ENCODE peak calls at places on chromosomes 16 and 17, in seven cellular contexts. One of them, this sample, is unnamed.

GRCh38 chr16:88287219-88287618 is 95.5 kb upstream of the ZNF469 start:
- DNase-seq in foreskin fibroblast: peak
- DNase-seq in cardiac fibroblast: peak
- DNase-seq in AG09309: no peak
- DNase-seq in A549: peak
- DNase-seq in coronary artery: no peak
- DNase-seq in body of pancreas: no peak
- DNase-seq in this sample: no peak

GRCh38 chr17:12605222-12605621 is 60.5 kb upstream of the MYOCD start:
- DNase-seq in foreskin fibroblast: peak
- DNase-seq in cardiac fibroblast: peak
- DNase-seq in AG09309: peak
- DNase-seq in A549: no peak
- DNase-seq in coronary artery: no peak
- DNase-seq in body of pancreas: no peak
- DNase-seq in this sample: no peak

GRCh38 chr17:75738218-75738802 is 17.1 kb downstream of the ITGB4 start:
- DNase-seq in foreskin fibroblast: peak
- DNase-seq in cardiac fibroblast: peak
- DNase-seq in AG09309: no peak
- DNase-seq in A549: no peak
- DNase-seq in coronary artery: no peak
- DNase-seq in body of pancreas: no peak
- DNase-seq in this sample: no peak

GRCh38 chr17:68509151-68510057 is 2.8 kb upstream of the PRKAR1A start:
- DNase-seq in foreskin fibroblast: no peak
- DNase-seq in cardiac fibroblast: no peak
- DNase-seq in AG09309: no peak
- DNase-seq in A549: no peak
- DNase-seq in coronary artery: no peak
- DNase-seq in body of pancreas: peak
- DNase-seq in this sample: peak

GRCh38 chr16:4801962-4802658 is at the start of gene ROGDI:
- DNase-seq in foreskin fibroblast: peak
- DNase-seq in cardiac fibroblast: peak
- DNase-seq in AG09309: no peak
- DNase-seq in A549: peak
- DNase-seq in coronary artery: no peak
- DNase-seq in body of pancreas: peak
- DNase-seq in this sample: peak

GRCh38 chr17:31722251-31723056 is 136.6 kb downstream of the COPRS start:
- DNase-seq in foreskin fibroblast: no peak
- DNase-seq in cardiac fibroblast: peak
- DNase-seq in AG09309: peak
- DNase-seq in A549: no peak
- DNase-seq in coronary artery: no peak
- DNase-seq in body of pancreas: peak
- DNase-seq in this sample: no peak

GRCh38 chr16:58211245-58211644 is 13.3 kb upstream of the CSNK2A2 start:
- DNase-seq in foreskin fibroblast: no peak
- DNase-seq in cardiac fibroblast: no peak
- DNase-seq in AG09309: no peak
- DNase-seq in A549: no peak
- DNase-seq in coronary artery: no peak
- DNase-seq in body of pancreas: no peak
- DNase-seq in this sample: peak

GRCh38 chr16:85187886-85188285 is 75.6 kb upstream of the CIBAR2 start:
- DNase-seq in foreskin fibroblast: no peak
- DNase-seq in cardiac fibroblast: no peak
- DNase-seq in AG09309: no peak
- DNase-seq in A549: no peak
- DNase-seq in coronary artery: no peak
- DNase-seq in body of pancreas: no peak
- DNase-seq in this sample: no peak

GRCh38 chr16:10339777-10340752 is 45.8 kb upstream of the ATF7IP2 start:
- DNase-seq in foreskin fibroblast: no peak
- DNase-seq in cardiac fibroblast: no peak
- DNase-seq in AG09309: no peak
- DNase-seq in A549: peak
- DNase-seq in coronary artery: no peak
- DNase-seq in body of pancreas: no peak
- DNase-seq in this sample: no peak

GRCh38 chr16:89956511-89957213 is 8.1 kb downstream of the DEF8 start:
- DNase-seq in foreskin fibroblast: no peak
- DNase-seq in cardiac fibroblast: no peak
- DNase-seq in AG09309: no peak
- DNase-seq in A549: no peak
- DNase-seq in coronary artery: no peak
- DNase-seq in body of pancreas: no peak
- DNase-seq in this sample: no peak

GRCh38 chr17:57424777-57425188 is 168.5 kb downstream of the MSI2 start:
- DNase-seq in foreskin fibroblast: peak
- DNase-seq in cardiac fibroblast: peak
- DNase-seq in AG09309: no peak
- DNase-seq in A549: no peak
- DNase-seq in coronary artery: no peak
- DNase-seq in body of pancreas: no peak
- DNase-seq in this sample: peak

GRCh38 chr17:52235416-52235960 is 77.0 kb upstream of the CA10 start:
- DNase-seq in foreskin fibroblast: peak
- DNase-seq in cardiac fibroblast: no peak
- DNase-seq in AG09309: no peak
- DNase-seq in A549: no peak
- DNase-seq in coronary artery: no peak
- DNase-seq in body of pancreas: no peak
- DNase-seq in this sample: peak

GRCh38 chr17:42276609-42277341 is 584 bp upstream of the STAT5B start:
- DNase-seq in foreskin fibroblast: peak
- DNase-seq in cardiac fibroblast: peak
- DNase-seq in AG09309: no peak
- DNase-seq in A549: peak
- DNase-seq in coronary artery: no peak
- DNase-seq in body of pancreas: peak
- DNase-seq in this sample: peak

GRCh38 chr16:84303516-84303915 is 8.8 kb downstream of the WFDC1 start:
- DNase-seq in foreskin fibroblast: no peak
- DNase-seq in cardiac fibroblast: no peak
- DNase-seq in AG09309: no peak
- DNase-seq in A549: no peak
- DNase-seq in coronary artery: no peak
- DNase-seq in body of pancreas: no peak
- DNase-seq in this sample: no peak

GRCh38 chr17:39547713-39548478 is 59.8 kb downstream of the NEUROD2 start:
- DNase-seq in foreskin fibroblast: peak
- DNase-seq in cardiac fibroblast: peak
- DNase-seq in AG09309: no peak
- DNase-seq in A549: peak
- DNase-seq in coronary artery: no peak
- DNase-seq in body of pancreas: peak
- DNase-seq in this sample: peak

DNA sequence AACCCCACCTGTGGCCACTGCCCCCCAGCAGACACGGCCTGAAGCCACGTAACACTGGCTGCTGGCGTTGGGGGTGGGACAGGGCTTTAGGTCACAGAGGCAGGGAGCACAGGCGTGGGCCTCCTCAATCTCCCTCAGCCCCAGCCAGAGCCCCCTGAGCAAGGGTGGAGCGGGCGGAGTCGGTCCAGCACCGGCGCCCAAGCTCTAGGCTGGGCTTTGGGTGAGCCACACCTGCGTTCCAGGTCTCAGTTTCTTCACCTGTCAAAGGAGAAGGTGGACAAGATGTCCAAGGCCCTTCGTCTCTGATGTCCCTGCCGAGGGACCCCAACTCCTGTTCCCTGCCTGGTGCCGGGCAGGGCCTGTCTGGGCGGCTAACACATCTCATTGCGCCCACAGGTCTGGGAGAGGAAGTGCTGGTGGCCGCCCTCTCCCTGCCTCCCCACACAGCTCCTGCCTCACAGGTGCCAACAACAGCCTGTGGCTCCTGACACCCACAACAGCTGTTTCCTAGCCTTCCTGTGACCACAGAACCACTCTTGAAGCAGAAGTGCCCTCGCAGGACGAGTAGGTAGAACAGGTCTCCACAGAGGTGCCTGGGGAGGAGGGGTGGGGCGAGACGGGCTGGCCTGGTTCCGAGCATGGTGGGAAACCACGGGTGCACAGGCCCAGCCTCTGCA is 12.0 kb downstream of the FAM83G start:
- DNase-seq in foreskin fibroblast: no peak
- DNase-seq in cardiac fibroblast: no peak
- DNase-seq in AG09309: no peak
- DNase-seq in A549: no peak
- DNase-seq in coronary artery: no peak
- DNase-seq in body of pancreas: no peak
- DNase-seq in this sample: no peak
- H3K4me3 ChIP-seq in foreskin fibroblast: no peak
- H3K4me3 ChIP-seq in cardiac fibroblast: no peak
- H3K4me3 ChIP-seq in AG09309: no peak
- H3K4me3 ChIP-seq in A549: no peak
- H3K4me3 ChIP-seq in coronary artery: no peak
- H3K4me3 ChIP-seq in body of pancreas: no peak
- H3K4me3 ChIP-seq in this sample: no peak

DNA sequence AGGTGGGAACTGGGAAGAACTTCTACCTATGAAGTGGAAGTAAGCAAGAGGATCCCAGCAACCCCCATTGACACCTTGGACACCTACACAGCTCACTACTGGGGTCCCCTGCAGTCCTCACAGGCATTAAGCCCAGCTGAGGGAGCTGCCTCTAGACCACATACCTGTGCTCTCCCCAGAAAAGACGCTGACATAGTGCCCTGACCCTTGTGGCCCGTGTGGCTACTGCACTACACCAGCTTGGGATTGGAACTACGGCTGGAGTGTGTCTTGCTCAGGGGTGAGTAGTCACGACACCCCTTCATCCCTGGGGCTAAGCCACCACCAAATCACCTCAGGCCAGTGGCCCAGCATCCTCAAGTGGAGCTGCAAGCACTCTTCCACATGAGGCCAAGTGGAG is 54.2 kb upstream of the NSRP1 start:
- DNase-seq in foreskin fibroblast: no peak
- DNase-seq in cardiac fibroblast: no peak
- DNase-seq in AG09309: no peak
- DNase-seq in A549: no peak
- DNase-seq in coronary artery: no peak
- DNase-seq in body of pancreas: no peak
- DNase-seq in this sample: no peak
- TF ChIP-seq CTCF in foreskin fibroblast: no peak
- TF ChIP-seq CTCF in cardiac fibroblast: no peak
- TF ChIP-seq CTCF in AG09309: no peak
- TF ChIP-seq CTCF in A549: no peak
- TF ChIP-seq CTCF in coronary artery: no peak
- TF ChIP-seq CTCF in body of pancreas: no peak
- TF ChIP-seq CTCF in this sample: no peak

GRCh38 chr17:55286681-55287589 is 22.2 kb downstream of the HLF start:
- DNase-seq in foreskin fibroblast: peak
- DNase-seq in cardiac fibroblast: no peak
- DNase-seq in AG09309: no peak
- DNase-seq in A549: peak
- DNase-seq in coronary artery: no peak
- DNase-seq in body of pancreas: peak
- DNase-seq in this sample: peak

GRCh38 chr17:55284001-55284884 is 19.5 kb downstream of the HLF start:
- DNase-seq in foreskin fibroblast: no peak
- DNase-seq in cardiac fibroblast: no peak
- DNase-seq in AG09309: no peak
- DNase-seq in A549: no peak
- DNase-seq in coronary artery: no peak
- DNase-seq in body of pancreas: no peak
- DNase-seq in this sample: no peak

GRCh38 chr17:55285340-55286301 is 20.9 kb downstream of the HLF start:
- DNase-seq in foreskin fibroblast: peak
- DNase-seq in cardiac fibroblast: peak
- DNase-seq in AG09309: no peak
- DNase-seq in A549: peak
- DNase-seq in coronary artery: peak
- DNase-seq in body of pancreas: peak
- DNase-seq in this sample: peak

GRCh38 chr17:55283256-55283965 is 18.7 kb downstream of the HLF start:
- DNase-seq in foreskin fibroblast: no peak
- DNase-seq in cardiac fibroblast: no peak
- DNase-seq in AG09309: no peak
- DNase-seq in A549: no peak
- DNase-seq in coronary artery: no peak
- DNase-seq in body of pancreas: no peak
- DNase-seq in this sample: no peak

GRCh38 chr17:55284944-55285339 is 20.2 kb downstream of the HLF start:
- DNase-seq in foreskin fibroblast: peak
- DNase-seq in cardiac fibroblast: no peak
- DNase-seq in AG09309: no peak
- DNase-seq in A549: no peak
- DNase-seq in coronary artery: no peak
- DNase-seq in body of pancreas: no peak
- DNase-seq in this sample: peak
- H3K4me3 ChIP-seq in foreskin fibroblast: no peak
- H3K4me3 ChIP-seq in cardiac fibroblast: no peak
- H3K4me3 ChIP-seq in AG09309: no peak
- H3K4me3 ChIP-seq in A549: no peak
- H3K4me3 ChIP-seq in coronary artery: peak
- H3K4me3 ChIP-seq in body of pancreas: no peak
- H3K4me3 ChIP-seq in this sample: no peak

DNA sequence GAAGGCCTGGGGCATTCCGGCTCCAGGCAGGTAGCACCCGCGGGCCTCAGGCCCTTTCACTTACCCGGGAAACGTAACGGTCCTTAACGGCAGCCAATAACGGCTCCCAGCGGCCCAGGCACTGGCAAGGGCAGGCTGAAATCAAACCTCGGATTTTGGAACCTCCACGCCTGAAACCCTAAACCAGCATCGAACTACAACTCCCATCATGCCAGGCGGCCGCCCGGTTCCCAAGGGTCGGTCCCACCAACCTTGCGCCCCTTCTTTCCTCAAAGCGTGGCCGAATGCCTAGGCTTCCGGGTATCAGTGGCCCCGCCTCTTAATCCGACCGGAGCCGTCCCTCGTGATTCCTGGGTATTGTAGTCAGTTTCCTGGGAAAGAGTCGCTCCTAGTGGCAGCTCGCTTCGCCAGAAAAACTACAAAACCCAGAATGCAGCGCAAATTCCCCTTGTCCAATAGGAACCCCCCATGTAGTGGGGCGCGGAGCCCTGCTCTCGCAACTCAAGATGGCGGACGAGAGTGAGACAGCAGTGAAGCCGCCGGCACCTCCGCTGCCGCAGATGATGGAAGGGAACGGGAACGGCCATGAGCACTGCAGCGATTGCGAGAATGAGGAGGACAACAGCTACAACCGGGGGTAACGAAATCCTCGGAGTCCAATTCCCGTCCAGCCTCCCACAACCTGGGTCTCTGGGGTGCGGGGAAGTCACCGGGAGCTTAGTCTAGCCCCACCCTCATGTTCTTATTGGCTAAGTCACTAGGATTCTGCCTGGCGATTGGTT is at the start of gene NMT1:
- DNase-seq in foreskin fibroblast: peak
- DNase-seq in cardiac fibroblast: peak
- DNase-seq in AG09309: peak
- DNase-seq in A549: peak
- DNase-seq in coronary artery: peak
- DNase-seq in body of pancreas: peak
- DNase-seq in this sample: peak
- TF ChIP-seq CTCF in foreskin fibroblast: no peak
- TF ChIP-seq CTCF in cardiac fibroblast: no peak
- TF ChIP-seq CTCF in AG09309: no peak
- TF ChIP-seq CTCF in A549: no peak
- TF ChIP-seq CTCF in coronary artery: no peak
- TF ChIP-seq CTCF in body of pancreas: peak
- TF ChIP-seq CTCF in this sample: no peak

GRCh38 chr16:1432388-1433262 is 1.7 kb downstream of the PERCC1 start:
- DNase-seq in foreskin fibroblast: no peak
- DNase-seq in cardiac fibroblast: no peak
- DNase-seq in AG09309: no peak
- DNase-seq in A549: no peak
- DNase-seq in coronary artery: no peak
- DNase-seq in body of pancreas: no peak
- DNase-seq in this sample: no peak
- H3K4me3 ChIP-seq in foreskin fibroblast: no peak
- H3K4me3 ChIP-seq in cardiac fibroblast: no peak
- H3K4me3 ChIP-seq in AG09309: no peak
- H3K4me3 ChIP-seq in A549: no peak
- H3K4me3 ChIP-seq in coronary artery: no peak
- H3K4me3 ChIP-seq in body of pancreas: no peak
- H3K4me3 ChIP-seq in this sample: no peak